ENCODE peak calls at places on chromosomes 6 and 20, in ten cellular contexts. H is nephron progenitor cell; W is sigmoid colon; J is CD4-positive, alpha-beta T cell; R is H1; L is breast epithelium; K is heart right ventricle; Q is progenitor cell of endocrine pancreas; X is H9; I is RWPE2. P is an unnamed sample.

GRCh38 chr20:6162239-6162638 is 39.4 kb upstream of the FERMT1 start:
- DNase-seq in H (no peak), W (peak), J (no peak), R (no peak), L (no peak), K (peak), Q (no peak), X (no peak), I (no peak), P (no peak)

GRCh38 chr6:109322825-109323580 is 59.3 kb downstream of the CD164 start:
- DNase-seq in H (no peak), W (peak), J (no peak), R (no peak), L (no peak), K (peak), Q (no peak), X (no peak), I (no peak), P (no peak)

GRCh38 chr6:111430605-111431378 is 52.2 kb downstream of the REV3L start:
- DNase-seq in H (no peak), W (peak), J (no peak), R (no peak), L (no peak), K (no peak), Q (no peak), X (no peak), I (no peak), P (no peak)

GRCh38 chr20:54690323-54690722 is 214.9 kb downstream of the DOK5 start:
- DNase-seq in H (no peak), W (no peak), J (no peak), R (no peak), L (no peak), K (no peak), Q (no peak), X (no peak), I (no peak), P (no peak)

GRCh38 chr6:35052694-35053565 is 88.2 kb downstream of the TCP11 start:
- DNase-seq in H (no peak), W (peak), J (no peak), R (no peak), L (no peak), K (no peak), Q (no peak), X (no peak), I (no peak), P (no peak)

GRCh38 chr6:114304304-114304887 is 38.4 kb downstream of the HS3ST5 start:
- DNase-seq in H (no peak), W (no peak), J (no peak), R (no peak), L (no peak), K (no peak), Q (no peak), X (no peak), I (no peak), P (no peak)

GRCh38 chr20:2314759-2315439 is 19.1 kb downstream of the TGM3 start:
- DNase-seq in H (no peak), W (peak), J (no peak), R (no peak), L (no peak), K (peak), Q (no peak), X (no peak), I (no peak), P (peak)

GRCh38 chr20:32741151-32741550 is 2.1 kb downstream of the COMMD7 start:
- DNase-seq in H (no peak), W (no peak), J (no peak), R (no peak), L (no peak), K (no peak), Q (no peak), X (no peak), I (no peak), P (no peak)

GRCh38 chr6:9761220-9761619 is 653.7 kb downstream of the TFAP2A start:
- DNase-seq in H (no peak), W (no peak), J (no peak), R (no peak), L (no peak), K (no peak), Q (no peak), X (no peak), I (no peak), P (no peak)

GRCh38 chr20:62655291-62656204 is 13.2 kb downstream of the SLCO4A1 start:
- DNase-seq in H (no peak), W (no peak), J (no peak), R (no peak), L (no peak), K (no peak), Q (no peak), X (no peak), I (no peak), P (no peak)

GRCh38 chr20:2131366-2131765 is 29.7 kb downstream of the STK35 start:
- DNase-seq in H (no peak), W (peak), J (no peak), R (no peak), L (no peak), K (no peak), Q (no peak), X (no peak), I (no peak), P (no peak)

GRCh38 chr20:43977252-43977651 is 62.6 kb downstream of the TOX2 start:
- DNase-seq in H (no peak), W (no peak), J (no peak), R (no peak), L (no peak), K (no peak), Q (no peak), X (no peak), I (peak), P (no peak)

GRCh38 chr20:21430031-21430430 is 32.7 kb upstream of the NKX2-4 start:
- DNase-seq in H (peak), W (no peak), J (no peak), R (no peak), L (no peak), K (no peak), Q (no peak), X (no peak), I (no peak), P (no peak)

GRCh38 chr6:56756791-56757582 is 114.3 kb upstream of the DST start:
- DNase-seq in H (no peak), W (no peak), J (no peak), R (no peak), L (no peak), K (no peak), Q (no peak), X (no peak), I (no peak), P (no peak)

GRCh38 chr6:140537211-140537610 is 1162.8 kb upstream of the CITED2 start:
- DNase-seq in H (no peak), W (no peak), J (no peak), R (no peak), L (no peak), K (no peak), Q (no peak), X (no peak), I (no peak), P (no peak)

GRCh38 chr20:63178889-63179751 is 36.8 kb downstream of the YTHDF1 start:
- DNase-seq in H (peak), W (no peak), J (peak), R (no peak), L (no peak), K (peak), Q (peak), X (peak), I (no peak), P (no peak)

GRCh38 chr20:41540459-41540858 is 77.7 kb downstream of the CHD6 start:
- DNase-seq in H (no peak), W (no peak), J (no peak), R (no peak), L (no peak), K (no peak), Q (no peak), X (no peak), I (no peak), P (no peak)

GRCh38 chr6:77930945-77931344 is 278.1 kb downstream of the MEI4 start:
- DNase-seq in H (no peak), W (no peak), J (no peak), R (no peak), L (no peak), K (no peak), Q (no peak), X (no peak), I (no peak), P (no peak)

GRCh38 chr6:77930382-77930781 is 277.5 kb downstream of the MEI4 start:
- DNase-seq in H (no peak), W (no peak), J (no peak), R (no peak), L (no peak), K (no peak), Q (no peak), X (no peak), I (no peak), P (no peak)

GRCh38 chr6:77926198-77926752 is 273.4 kb downstream of the MEI4 start:
- DNase-seq in H (no peak), W (no peak), J (no peak), R (no peak), L (no peak), K (no peak), Q (no peak), X (no peak), I (no peak), P (no peak)
- TF ChIP-seq CTCF in H (no peak), W (no peak), J (no peak), R (peak), L (no peak), K (no peak), Q (peak), X (peak), I (peak), P (peak)

GRCh38 chr6:2868637-2869379 is 27.1 kb upstream of the SERPINB1 start:
- DNase-seq in H (no peak), W (no peak), J (no peak), R (no peak), L (no peak), K (no peak), Q (no peak), X (no peak), I (no peak), P (no peak)

GRCh38 chr6:2870046-2870636 is 28.5 kb upstream of the SERPINB1 start:
- DNase-seq in H (no peak), W (no peak), J (no peak), R (no peak), L (no peak), K (no peak), Q (no peak), X (peak), I (no peak), P (no peak)

GRCh38 chr6:2871922-2872321 is 30.3 kb upstream of the SERPINB1 start:
- DNase-seq in H (no peak), W (no peak), J (no peak), R (no peak), L (no peak), K (no peak), Q (no peak), X (no peak), I (no peak), P (no peak)

GRCh38 chr6:2872417-2873358 is 30.4 kb downstream of the SERPINB9 start:
- DNase-seq in H (no peak), W (no peak), J (no peak), R (no peak), L (no peak), K (no peak), Q (no peak), X (no peak), I (no peak), P (no peak)

GRCh38 chr6:2871102-2871501 is 29.4 kb upstream of the SERPINB1 start:
- DNase-seq in H (no peak), W (no peak), J (no peak), R (no peak), L (no peak), K (no peak), Q (no peak), X (no peak), I (no peak), P (no peak)
- TF ChIP-seq CTCF in H (no peak), W (no peak), J (no peak), R (no peak), L (no peak), K (no peak), Q (no peak), X (no peak), I (no peak), P (no peak)

GRCh38 chr6:626236-626635 is 30.7 kb downstream of the HUS1B start:
- DNase-seq in H (peak), W (no peak), J (no peak), R (no peak), L (no peak), K (no peak), Q (no peak), X (no peak), I (no peak), P (no peak)

GRCh38 chr6:621916-622315 is 35.0 kb downstream of the HUS1B start:
- DNase-seq in H (no peak), W (no peak), J (no peak), R (no peak), L (no peak), K (no peak), Q (no peak), X (no peak), I (no peak), P (no peak)

GRCh38 chr6:622462-622861 is 34.4 kb downstream of the HUS1B start:
- DNase-seq in H (no peak), W (no peak), J (no peak), R (no peak), L (no peak), K (no peak), Q (no peak), X (no peak), I (no peak), P (no peak)

GRCh38 chr6:628772-629171 is 28.1 kb downstream of the HUS1B start:
- DNase-seq in H (no peak), W (no peak), J (no peak), R (no peak), L (no peak), K (no peak), Q (no peak), X (no peak), I (no peak), P (no peak)

GRCh38 chr6:624979-625378 is 31.9 kb downstream of the HUS1B start:
- DNase-seq in H (peak), W (peak), J (no peak), R (no peak), L (no peak), K (no peak), Q (no peak), X (no peak), I (no peak), P (no peak)
- TF ChIP-seq CTCF in H (no peak), W (peak), J (no peak), R (peak), L (no peak), K (no peak), Q (no peak), X (peak), I (no peak), P (peak)

DNA sequence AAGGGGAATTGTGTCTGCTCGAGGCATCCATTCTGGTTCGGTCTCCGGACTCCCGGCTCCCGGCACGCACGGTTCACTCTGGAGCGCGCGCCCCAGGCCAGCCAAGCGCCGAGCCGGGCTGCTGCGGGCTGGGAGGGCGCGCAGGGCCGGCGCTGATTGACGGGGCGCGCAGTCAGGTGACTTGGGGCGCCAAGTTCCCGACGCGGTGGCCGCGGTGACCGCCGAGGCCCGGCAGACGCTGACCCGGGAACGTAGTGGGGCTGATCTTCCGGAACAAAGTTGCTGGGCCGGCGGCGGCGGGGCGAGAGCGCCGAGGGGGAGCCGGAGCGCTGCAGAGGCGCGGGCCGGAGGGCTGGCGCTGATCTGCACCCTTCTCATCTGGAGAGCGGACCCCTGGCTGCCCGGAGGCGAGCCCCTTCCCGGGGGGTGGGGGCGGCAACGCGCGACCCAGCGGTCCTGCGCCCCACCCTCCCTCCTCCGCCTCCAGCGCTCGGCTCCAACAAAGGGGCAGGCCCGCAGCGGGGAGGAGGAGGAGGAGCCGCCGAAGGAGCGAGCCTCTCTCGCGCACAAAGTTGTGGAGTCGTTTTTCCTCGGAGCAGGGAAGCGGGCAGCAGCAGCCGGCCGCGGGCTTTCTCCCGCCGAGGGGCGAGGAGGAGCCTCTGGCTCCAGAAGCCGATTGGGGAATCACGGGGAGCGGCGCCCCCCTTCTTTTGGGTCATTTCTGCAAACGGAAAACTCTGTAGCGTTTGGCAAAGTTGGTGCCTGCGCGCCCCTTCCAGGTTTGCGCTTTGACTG is at the start of gene UTRN:
- DNase-seq in H (peak), W (peak), J (no peak), R (no peak), L (peak), K (peak), Q (peak), X (peak), I (peak), P (peak)
- TF ChIP-seq CTCF in H (no peak), W (no peak), J (no peak), R (no peak), L (no peak), K (no peak), Q (no peak), X (no peak), I (no peak), P (no peak)

GRCh38 chr20:38804682-38805501 is 605 bp upstream of the PPP1R16B start:
- DNase-seq in H (no peak), W (no peak), J (peak), R (peak), L (no peak), K (no peak), Q (no peak), X (peak), I (peak), P (no peak)

GRCh38 chr20:38804243-38804642 is 1.3 kb upstream of the PPP1R16B start:
- DNase-seq in H (no peak), W (no peak), J (no peak), R (no peak), L (no peak), K (no peak), Q (no peak), X (no peak), I (peak), P (no peak)

GRCh38 chr20:38805502-38805957 is at the start of gene PPP1R16B:
- DNase-seq in H (peak), W (no peak), J (peak), R (no peak), L (no peak), K (peak), Q (peak), X (peak), I (peak), P (no peak)

GRCh38 chr20:38806855-38807655 is 1.6 kb downstream of the PPP1R16B start:
- DNase-seq in H (peak), W (no peak), J (peak), R (no peak), L (no peak), K (no peak), Q (no peak), X (no peak), I (no peak), P (no peak)

DNA sequence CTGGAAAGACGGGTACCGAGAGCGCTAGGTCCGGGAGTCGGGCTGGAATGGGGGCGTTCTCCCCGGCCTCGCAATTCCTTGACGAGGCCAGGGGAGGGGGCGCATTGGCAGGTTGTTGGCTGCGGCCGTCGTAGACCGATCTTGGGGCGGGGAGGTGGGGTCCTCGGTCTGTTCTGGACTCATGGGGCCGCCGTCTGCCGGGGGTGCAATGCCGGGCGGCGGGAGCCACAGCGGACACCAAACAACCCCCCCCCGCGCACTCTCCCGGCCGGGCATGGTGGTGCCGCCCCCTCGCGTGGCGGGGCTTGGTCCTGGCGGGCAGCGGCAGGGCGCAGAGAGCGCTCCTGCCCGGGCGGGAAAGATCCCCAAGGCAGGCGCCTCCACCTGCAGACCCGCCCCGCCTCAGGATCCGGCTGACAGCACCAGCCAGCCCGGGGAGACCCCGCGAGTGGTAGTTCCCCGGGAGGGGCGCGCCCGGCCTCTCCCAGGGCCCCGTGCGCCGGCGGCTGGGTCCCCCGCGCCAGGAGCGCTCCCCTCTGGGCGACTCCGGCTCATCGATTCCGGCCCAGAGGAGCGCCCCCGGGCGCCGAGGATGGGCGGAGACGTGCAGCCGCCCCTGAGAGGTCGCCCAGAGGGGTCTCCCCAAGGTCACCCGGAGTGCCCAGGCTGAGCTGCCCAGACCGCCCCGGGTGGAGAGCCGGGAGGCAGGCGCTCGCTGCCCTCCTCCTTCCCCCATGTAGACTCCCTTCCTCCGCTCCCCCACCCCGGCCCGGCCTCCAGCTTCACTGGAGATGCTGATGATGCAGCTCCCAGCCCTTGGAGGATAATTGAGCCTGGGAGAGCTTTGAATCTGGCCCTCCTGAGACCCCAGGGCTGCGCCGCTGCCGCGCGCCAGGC is 709 bp downstream of the PPP1R16B start:
- DNase-seq in H (peak), W (no peak), J (peak), R (no peak), L (no peak), K (no peak), Q (peak), X (no peak), I (peak), P (no peak)
- TF ChIP-seq CTCF in H (no peak), W (no peak), J (peak), R (no peak), L (no peak), K (no peak), Q (no peak), X (peak), I (peak), P (peak)

GRCh38 chr6:155954149-155954548 is 498.5 kb upstream of the NOX3 start:
- DNase-seq in H (no peak), W (no peak), J (no peak), R (no peak), L (no peak), K (no peak), Q (no peak), X (no peak), I (no peak), P (no peak)
- TF ChIP-seq CTCF in H (no peak), W (no peak), J (no peak), R (no peak), L (no peak), K (no peak), Q (no peak), X (no peak), I (no peak), P (no peak)

DNA sequence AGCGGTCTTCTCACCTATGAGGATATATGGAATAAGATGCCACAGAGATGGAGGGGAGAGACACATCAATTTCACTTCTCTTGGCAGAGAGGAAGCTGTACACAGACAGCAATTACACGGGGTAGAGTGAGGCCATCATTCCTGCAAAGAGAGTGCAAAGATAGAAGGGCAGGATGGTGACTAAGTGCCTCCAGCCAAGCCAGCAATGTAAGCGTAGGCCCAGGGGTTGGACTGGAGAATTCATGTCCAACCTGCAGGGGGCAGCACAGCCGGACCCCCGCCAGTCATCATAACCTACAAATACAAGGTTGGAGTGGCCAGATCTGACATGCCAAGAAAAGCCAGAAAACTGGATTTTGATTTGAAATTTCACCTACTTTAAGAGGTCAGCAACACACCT is 56.3 kb downstream of the NRN1 start:
- DNase-seq in H (peak), W (no peak), J (no peak), R (no peak), L (no peak), K (peak), Q (no peak), X (peak), I (no peak), P (no peak)
- TF ChIP-seq CTCF in H (peak), W (no peak), J (peak), R (peak), L (no peak), K (peak), Q (peak), X (peak), I (peak), P (peak)

DNA sequence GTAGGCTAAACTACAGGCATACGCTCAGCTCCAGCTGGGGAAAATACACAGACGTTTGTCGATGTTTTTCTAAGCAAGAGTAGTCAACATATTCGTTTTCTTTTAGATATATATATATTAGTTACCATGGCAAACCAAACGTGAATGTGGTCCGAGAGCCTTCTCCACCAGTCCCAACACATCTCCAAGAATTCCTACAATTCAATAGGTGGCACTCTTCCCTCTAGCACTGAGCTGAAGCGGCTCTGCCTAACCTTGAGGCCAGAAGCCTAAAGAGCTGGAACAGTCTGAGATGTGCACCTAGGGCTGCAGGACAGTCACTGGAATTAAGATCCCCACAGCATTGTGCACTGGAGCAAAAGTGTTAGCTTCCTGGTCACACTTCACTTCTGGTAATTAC is 70.3 kb upstream of the BEND3 start:
- DNase-seq in H (peak), W (no peak), J (no peak), R (no peak), L (no peak), K (no peak), Q (no peak), X (peak), I (no peak), P (no peak)
- TF ChIP-seq CTCF in H (peak), W (no peak), J (no peak), R (peak), L (no peak), K (no peak), Q (peak), X (peak), I (peak), P (peak)

GRCh38 chr20:549720-550496 is 6.3 kb upstream of the CSNK2A1 start:
- DNase-seq in H (no peak), W (no peak), J (no peak), R (no peak), L (no peak), K (no peak), Q (no peak), X (no peak), I (no peak), P (no peak)
- TF ChIP-seq CTCF in H (no peak), W (no peak), J (no peak), R (no peak), L (no peak), K (no peak), Q (no peak), X (no peak), I (no peak), P (peak)